ENCODE peak calls at places on chromosome 10, in four cellular contexts. One of them, this sample, is unnamed.

GRCh38 chr10:3186365-3186764 is 13.8 kb upstream of the PITRM1 start:
- DNase-seq in CD8-positive, alpha-beta memory T cell: no peak
- DNase-seq in naive thymus-derived CD8-positive, alpha-beta T cell: peak
- DNase-seq in lung microvascular endothelial cell: no peak
- DNase-seq in this sample: no peak

GRCh38 chr10:121994429-121994881 is 5.5 kb downstream of the TACC2 start:
- DNase-seq in CD8-positive, alpha-beta memory T cell: no peak
- DNase-seq in naive thymus-derived CD8-positive, alpha-beta T cell: no peak
- DNase-seq in lung microvascular endothelial cell: no peak
- DNase-seq in this sample: no peak

GRCh38 chr10:28668363-28669226 is 8.7 kb upstream of the BAMBI start:
- DNase-seq in CD8-positive, alpha-beta memory T cell: peak
- DNase-seq in naive thymus-derived CD8-positive, alpha-beta T cell: no peak
- DNase-seq in lung microvascular endothelial cell: no peak
- DNase-seq in this sample: no peak

GRCh38 chr10:85851300-85851699 is 515.3 kb downstream of the GRID1 start:
- DNase-seq in CD8-positive, alpha-beta memory T cell: no peak
- DNase-seq in naive thymus-derived CD8-positive, alpha-beta T cell: no peak
- DNase-seq in lung microvascular endothelial cell: no peak
- DNase-seq in this sample: no peak

GRCh38 chr10:996031-996430 is 7.8 kb downstream of the GTPBP4 start:
- DNase-seq in CD8-positive, alpha-beta memory T cell: no peak
- DNase-seq in naive thymus-derived CD8-positive, alpha-beta T cell: no peak
- DNase-seq in lung microvascular endothelial cell: no peak
- DNase-seq in this sample: no peak

GRCh38 chr10:132512693-132513345 is 24.8 kb upstream of the INPP5A start:
- DNase-seq in CD8-positive, alpha-beta memory T cell: no peak
- DNase-seq in naive thymus-derived CD8-positive, alpha-beta T cell: no peak
- DNase-seq in lung microvascular endothelial cell: no peak
- DNase-seq in this sample: no peak

GRCh38 chr10:11298116-11298515 is 280.4 kb downstream of the CELF2 start:
- DNase-seq in CD8-positive, alpha-beta memory T cell: no peak
- DNase-seq in naive thymus-derived CD8-positive, alpha-beta T cell: no peak
- DNase-seq in lung microvascular endothelial cell: no peak
- DNase-seq in this sample: no peak

GRCh38 chr10:82866424-82867020 is 991.5 kb downstream of the NRG3 start:
- DNase-seq in CD8-positive, alpha-beta memory T cell: no peak
- DNase-seq in naive thymus-derived CD8-positive, alpha-beta T cell: no peak
- DNase-seq in lung microvascular endothelial cell: no peak
- DNase-seq in this sample: no peak

GRCh38 chr10:119667562-119668328 is 16.6 kb downstream of the BAG3 start:
- DNase-seq in CD8-positive, alpha-beta memory T cell: no peak
- DNase-seq in naive thymus-derived CD8-positive, alpha-beta T cell: no peak
- DNase-seq in lung microvascular endothelial cell: no peak
- DNase-seq in this sample: peak

GRCh38 chr10:81177651-81178244 is 640.0 kb downstream of the SH2D4B start:
- DNase-seq in CD8-positive, alpha-beta memory T cell: no peak
- DNase-seq in naive thymus-derived CD8-positive, alpha-beta T cell: no peak
- DNase-seq in lung microvascular endothelial cell: no peak
- DNase-seq in this sample: no peak

GRCh38 chr10:94403034-94403822 is 887 bp downstream of the TBC1D12 start:
- DNase-seq in CD8-positive, alpha-beta memory T cell: no peak
- DNase-seq in naive thymus-derived CD8-positive, alpha-beta T cell: peak
- DNase-seq in lung microvascular endothelial cell: peak
- DNase-seq in this sample: peak

GRCh38 chr10:4767033-4767814 is 58.8 kb upstream of the AKR1E2 start:
- DNase-seq in CD8-positive, alpha-beta memory T cell: no peak
- DNase-seq in naive thymus-derived CD8-positive, alpha-beta T cell: peak
- DNase-seq in lung microvascular endothelial cell: peak
- DNase-seq in this sample: peak

GRCh38 chr10:88459523-88459922 is 123.6 kb downstream of the RNLS start:
- DNase-seq in CD8-positive, alpha-beta memory T cell: no peak
- DNase-seq in naive thymus-derived CD8-positive, alpha-beta T cell: no peak
- DNase-seq in lung microvascular endothelial cell: no peak
- DNase-seq in this sample: no peak

GRCh38 chr10:71927669-71928592 is 36.3 kb upstream of the CHST3 start:
- DNase-seq in CD8-positive, alpha-beta memory T cell: no peak
- DNase-seq in naive thymus-derived CD8-positive, alpha-beta T cell: no peak
- DNase-seq in lung microvascular endothelial cell: no peak
- DNase-seq in this sample: no peak

This sample was measured in pulmonary artery endothelial cell.